ENCODE peak calls at places on chromosome 13, in nine cellular contexts. One of them, this sample, is unnamed.

GRCh38 chr13:102912599-102912998 is 66.8 kb downstream of the ERCC5 start:
- DNase-seq in A549: no peak
- DNase-seq in stimulated activated CD4-positive, alpha-beta T cell treated with anti-CD3 and anti-CD28 coated beads, Interleukin-1b, Interleukin-23, amount 100 ng/mL, for 24 hours: no peak
- DNase-seq in stimulated activated CD8-positive, alpha-beta memory T cell treated with anti-CD3 and anti-CD28 coated beads, Interleukin-2, amount 100 ng/mL, for 48 hours: no peak
- DNase-seq in cerebellum: no peak
- DNase-seq in EL: no peak
- DNase-seq in GM03348: no peak
- DNase-seq in AG10803: no peak
- DNase-seq in T-helper 2 cell: no peak
- DNase-seq in this sample: no peak

GRCh38 chr13:93927431-93927830 is 552.1 kb downstream of the DCT start:
- DNase-seq in A549: no peak
- DNase-seq in stimulated activated CD4-positive, alpha-beta T cell treated with anti-CD3 and anti-CD28 coated beads, Interleukin-1b, Interleukin-23, amount 100 ng/mL, for 24 hours: no peak
- DNase-seq in stimulated activated CD8-positive, alpha-beta memory T cell treated with anti-CD3 and anti-CD28 coated beads, Interleukin-2, amount 100 ng/mL, for 48 hours: no peak
- DNase-seq in cerebellum: no peak
- DNase-seq in EL: no peak
- DNase-seq in GM03348: no peak
- DNase-seq in AG10803: no peak
- DNase-seq in T-helper 2 cell: no peak
- DNase-seq in this sample: peak

GRCh38 chr13:78978381-78978998 is 319.5 kb upstream of the OBI1 start:
- DNase-seq in A549: peak
- DNase-seq in stimulated activated CD4-positive, alpha-beta T cell treated with anti-CD3 and anti-CD28 coated beads, Interleukin-1b, Interleukin-23, amount 100 ng/mL, for 24 hours: peak
- DNase-seq in stimulated activated CD8-positive, alpha-beta memory T cell treated with anti-CD3 and anti-CD28 coated beads, Interleukin-2, amount 100 ng/mL, for 48 hours: no peak
- DNase-seq in cerebellum: peak
- DNase-seq in EL: peak
- DNase-seq in GM03348: peak
- DNase-seq in AG10803: peak
- DNase-seq in T-helper 2 cell: no peak
- DNase-seq in this sample: peak

GRCh38 chr13:35140831-35141230 is 198.8 kb downstream of the NBEA start:
- DNase-seq in A549: no peak
- DNase-seq in stimulated activated CD4-positive, alpha-beta T cell treated with anti-CD3 and anti-CD28 coated beads, Interleukin-1b, Interleukin-23, amount 100 ng/mL, for 24 hours: no peak
- DNase-seq in stimulated activated CD8-positive, alpha-beta memory T cell treated with anti-CD3 and anti-CD28 coated beads, Interleukin-2, amount 100 ng/mL, for 48 hours: no peak
- DNase-seq in cerebellum: no peak
- DNase-seq in EL: no peak
- DNase-seq in GM03348: no peak
- DNase-seq in AG10803: peak
- DNase-seq in T-helper 2 cell: no peak
- DNase-seq in this sample: no peak

GRCh38 chr13:71867101-71867814 is at the start of gene DACH1:
- DNase-seq in A549: no peak
- DNase-seq in stimulated activated CD4-positive, alpha-beta T cell treated with anti-CD3 and anti-CD28 coated beads, Interleukin-1b, Interleukin-23, amount 100 ng/mL, for 24 hours: no peak
- DNase-seq in stimulated activated CD8-positive, alpha-beta memory T cell treated with anti-CD3 and anti-CD28 coated beads, Interleukin-2, amount 100 ng/mL, for 48 hours: no peak
- DNase-seq in cerebellum: no peak
- DNase-seq in EL: peak
- DNase-seq in GM03348: peak
- DNase-seq in AG10803: peak
- DNase-seq in T-helper 2 cell: no peak
- DNase-seq in this sample: peak

GRCh38 chr13:39268398-39268797 is 230.1 kb downstream of the NHLRC3 start:
- DNase-seq in A549: no peak
- DNase-seq in stimulated activated CD4-positive, alpha-beta T cell treated with anti-CD3 and anti-CD28 coated beads, Interleukin-1b, Interleukin-23, amount 100 ng/mL, for 24 hours: no peak
- DNase-seq in stimulated activated CD8-positive, alpha-beta memory T cell treated with anti-CD3 and anti-CD28 coated beads, Interleukin-2, amount 100 ng/mL, for 48 hours: no peak
- DNase-seq in cerebellum: no peak
- DNase-seq in EL: no peak
- DNase-seq in GM03348: no peak
- DNase-seq in AG10803: no peak
- DNase-seq in T-helper 2 cell: no peak
- DNase-seq in this sample: no peak

GRCh38 chr13:93227906-93228801 is 1.5 kb downstream of the GPC6 start:
- DNase-seq in A549: no peak
- DNase-seq in stimulated activated CD4-positive, alpha-beta T cell treated with anti-CD3 and anti-CD28 coated beads, Interleukin-1b, Interleukin-23, amount 100 ng/mL, for 24 hours: no peak
- DNase-seq in stimulated activated CD8-positive, alpha-beta memory T cell treated with anti-CD3 and anti-CD28 coated beads, Interleukin-2, amount 100 ng/mL, for 48 hours: no peak
- DNase-seq in cerebellum: no peak
- DNase-seq in EL: peak
- DNase-seq in GM03348: peak
- DNase-seq in AG10803: peak
- DNase-seq in T-helper 2 cell: no peak
- DNase-seq in this sample: no peak

GRCh38 chr13:53238241-53238640 is 209.6 kb downstream of the OLFM4 start:
- DNase-seq in A549: no peak
- DNase-seq in stimulated activated CD4-positive, alpha-beta T cell treated with anti-CD3 and anti-CD28 coated beads, Interleukin-1b, Interleukin-23, amount 100 ng/mL, for 24 hours: no peak
- DNase-seq in stimulated activated CD8-positive, alpha-beta memory T cell treated with anti-CD3 and anti-CD28 coated beads, Interleukin-2, amount 100 ng/mL, for 48 hours: no peak
- DNase-seq in cerebellum: peak
- DNase-seq in EL: no peak
- DNase-seq in GM03348: no peak
- DNase-seq in AG10803: no peak
- DNase-seq in T-helper 2 cell: no peak
- DNase-seq in this sample: no peak

GRCh38 chr13:98821372-98822237 is 69.1 kb upstream of the SLC15A1 start:
- DNase-seq in A549: no peak
- DNase-seq in stimulated activated CD4-positive, alpha-beta T cell treated with anti-CD3 and anti-CD28 coated beads, Interleukin-1b, Interleukin-23, amount 100 ng/mL, for 24 hours: no peak
- DNase-seq in stimulated activated CD8-positive, alpha-beta memory T cell treated with anti-CD3 and anti-CD28 coated beads, Interleukin-2, amount 100 ng/mL, for 48 hours: no peak
- DNase-seq in cerebellum: no peak
- DNase-seq in EL: no peak
- DNase-seq in GM03348: peak
- DNase-seq in AG10803: peak
- DNase-seq in T-helper 2 cell: no peak
- DNase-seq in this sample: no peak

GRCh38 chr13:61036715-61037114 is 378.9 kb downstream of the PCDH20 start:
- DNase-seq in A549: no peak
- DNase-seq in stimulated activated CD4-positive, alpha-beta T cell treated with anti-CD3 and anti-CD28 coated beads, Interleukin-1b, Interleukin-23, amount 100 ng/mL, for 24 hours: no peak
- DNase-seq in stimulated activated CD8-positive, alpha-beta memory T cell treated with anti-CD3 and anti-CD28 coated beads, Interleukin-2, amount 100 ng/mL, for 48 hours: no peak
- DNase-seq in cerebellum: no peak
- DNase-seq in EL: no peak
- DNase-seq in GM03348: no peak
- DNase-seq in AG10803: no peak
- DNase-seq in T-helper 2 cell: no peak
- DNase-seq in this sample: no peak

GRCh38 chr13:43307921-43308433 is 284.6 kb downstream of the DNAJC15 start:
- DNase-seq in A549: no peak
- DNase-seq in stimulated activated CD4-positive, alpha-beta T cell treated with anti-CD3 and anti-CD28 coated beads, Interleukin-1b, Interleukin-23, amount 100 ng/mL, for 24 hours: no peak
- DNase-seq in stimulated activated CD8-positive, alpha-beta memory T cell treated with anti-CD3 and anti-CD28 coated beads, Interleukin-2, amount 100 ng/mL, for 48 hours: no peak
- DNase-seq in cerebellum: no peak
- DNase-seq in EL: peak
- DNase-seq in GM03348: peak
- DNase-seq in AG10803: peak
- DNase-seq in T-helper 2 cell: no peak
- DNase-seq in this sample: peak

GRCh38 chr13:82294226-82294625 is 1588.0 kb downstream of the SLITRK1 start:
- DNase-seq in A549: no peak
- DNase-seq in stimulated activated CD4-positive, alpha-beta T cell treated with anti-CD3 and anti-CD28 coated beads, Interleukin-1b, Interleukin-23, amount 100 ng/mL, for 24 hours: no peak
- DNase-seq in stimulated activated CD8-positive, alpha-beta memory T cell treated with anti-CD3 and anti-CD28 coated beads, Interleukin-2, amount 100 ng/mL, for 48 hours: no peak
- DNase-seq in cerebellum: no peak
- DNase-seq in EL: no peak
- DNase-seq in GM03348: no peak
- DNase-seq in AG10803: no peak
- DNase-seq in T-helper 2 cell: no peak
- DNase-seq in this sample: no peak

GRCh38 chr13:80030491-80030890 is 310.4 kb downstream of the SPRY2 start:
- DNase-seq in A549: no peak
- DNase-seq in stimulated activated CD4-positive, alpha-beta T cell treated with anti-CD3 and anti-CD28 coated beads, Interleukin-1b, Interleukin-23, amount 100 ng/mL, for 24 hours: no peak
- DNase-seq in stimulated activated CD8-positive, alpha-beta memory T cell treated with anti-CD3 and anti-CD28 coated beads, Interleukin-2, amount 100 ng/mL, for 48 hours: no peak
- DNase-seq in cerebellum: no peak
- DNase-seq in EL: peak
- DNase-seq in GM03348: no peak
- DNase-seq in AG10803: peak
- DNase-seq in T-helper 2 cell: no peak
- DNase-seq in this sample: peak

GRCh38 chr13:50712469-50712868 is 131.0 kb downstream of the DLEU7 start:
- DNase-seq in A549: no peak
- DNase-seq in stimulated activated CD4-positive, alpha-beta T cell treated with anti-CD3 and anti-CD28 coated beads, Interleukin-1b, Interleukin-23, amount 100 ng/mL, for 24 hours: no peak
- DNase-seq in stimulated activated CD8-positive, alpha-beta memory T cell treated with anti-CD3 and anti-CD28 coated beads, Interleukin-2, amount 100 ng/mL, for 48 hours: no peak
- DNase-seq in cerebellum: peak
- DNase-seq in EL: no peak
- DNase-seq in GM03348: no peak
- DNase-seq in AG10803: peak
- DNase-seq in T-helper 2 cell: no peak
- DNase-seq in this sample: no peak

GRCh38 chr13:112027250-112027649 is 39.7 kb upstream of the SOX1 start:
- DNase-seq in A549: no peak
- DNase-seq in stimulated activated CD4-positive, alpha-beta T cell treated with anti-CD3 and anti-CD28 coated beads, Interleukin-1b, Interleukin-23, amount 100 ng/mL, for 24 hours: no peak
- DNase-seq in stimulated activated CD8-positive, alpha-beta memory T cell treated with anti-CD3 and anti-CD28 coated beads, Interleukin-2, amount 100 ng/mL, for 48 hours: no peak
- DNase-seq in cerebellum: no peak
- DNase-seq in EL: no peak
- DNase-seq in GM03348: no peak
- DNase-seq in AG10803: no peak
- DNase-seq in T-helper 2 cell: no peak
- DNase-seq in this sample: no peak

GRCh38 chr13:62483774-62484173 is 1068.1 kb upstream of the PCDH20 start:
- DNase-seq in A549: no peak
- DNase-seq in stimulated activated CD4-positive, alpha-beta T cell treated with anti-CD3 and anti-CD28 coated beads, Interleukin-1b, Interleukin-23, amount 100 ng/mL, for 24 hours: no peak
- DNase-seq in stimulated activated CD8-positive, alpha-beta memory T cell treated with anti-CD3 and anti-CD28 coated beads, Interleukin-2, amount 100 ng/mL, for 48 hours: no peak
- DNase-seq in cerebellum: no peak
- DNase-seq in EL: no peak
- DNase-seq in GM03348: no peak
- DNase-seq in AG10803: no peak
- DNase-seq in T-helper 2 cell: no peak
- DNase-seq in this sample: no peak

GRCh38 chr13:52428295-52428694 is 22.1 kb downstream of the VPS36 start:
- DNase-seq in A549: no peak
- DNase-seq in stimulated activated CD4-positive, alpha-beta T cell treated with anti-CD3 and anti-CD28 coated beads, Interleukin-1b, Interleukin-23, amount 100 ng/mL, for 24 hours: no peak
- DNase-seq in stimulated activated CD8-positive, alpha-beta memory T cell treated with anti-CD3 and anti-CD28 coated beads, Interleukin-2, amount 100 ng/mL, for 48 hours: no peak
- DNase-seq in cerebellum: no peak
- DNase-seq in EL: peak
- DNase-seq in GM03348: no peak
- DNase-seq in AG10803: no peak
- DNase-seq in T-helper 2 cell: no peak
- DNase-seq in this sample: no peak

GRCh38 chr13:113495494-113496251 is 5.2 kb upstream of the DCUN1D2 start:
- DNase-seq in A549: no peak
- DNase-seq in stimulated activated CD4-positive, alpha-beta T cell treated with anti-CD3 and anti-CD28 coated beads, Interleukin-1b, Interleukin-23, amount 100 ng/mL, for 24 hours: no peak
- DNase-seq in stimulated activated CD8-positive, alpha-beta memory T cell treated with anti-CD3 and anti-CD28 coated beads, Interleukin-2, amount 100 ng/mL, for 48 hours: no peak
- DNase-seq in cerebellum: no peak
- DNase-seq in EL: no peak
- DNase-seq in GM03348: no peak
- DNase-seq in AG10803: no peak
- DNase-seq in T-helper 2 cell: no peak
- DNase-seq in this sample: no peak

GRCh38 chr13:30713133-30713532 is 22.2 kb upstream of the ALOX5AP start:
- DNase-seq in A549: no peak
- DNase-seq in stimulated activated CD4-positive, alpha-beta T cell treated with anti-CD3 and anti-CD28 coated beads, Interleukin-1b, Interleukin-23, amount 100 ng/mL, for 24 hours: no peak
- DNase-seq in stimulated activated CD8-positive, alpha-beta memory T cell treated with anti-CD3 and anti-CD28 coated beads, Interleukin-2, amount 100 ng/mL, for 48 hours: no peak
- DNase-seq in cerebellum: no peak
- DNase-seq in EL: peak
- DNase-seq in GM03348: no peak
- DNase-seq in AG10803: peak
- DNase-seq in T-helper 2 cell: no peak
- DNase-seq in this sample: peak

GRCh38 chr13:113209336-113209879 is at the start of gene CUL4A:
- DNase-seq in A549: peak
- DNase-seq in stimulated activated CD4-positive, alpha-beta T cell treated with anti-CD3 and anti-CD28 coated beads, Interleukin-1b, Interleukin-23, amount 100 ng/mL, for 24 hours: peak
- DNase-seq in stimulated activated CD8-positive, alpha-beta memory T cell treated with anti-CD3 and anti-CD28 coated beads, Interleukin-2, amount 100 ng/mL, for 48 hours: peak
- DNase-seq in cerebellum: peak
- DNase-seq in EL: peak
- DNase-seq in GM03348: peak
- DNase-seq in AG10803: peak
- DNase-seq in T-helper 2 cell: peak
- DNase-seq in this sample: peak

GRCh38 chr13:107573184-107573583 is 642.2 kb downstream of the LIG4 start:
- DNase-seq in A549: no peak
- DNase-seq in stimulated activated CD4-positive, alpha-beta T cell treated with anti-CD3 and anti-CD28 coated beads, Interleukin-1b, Interleukin-23, amount 100 ng/mL, for 24 hours: no peak
- DNase-seq in stimulated activated CD8-positive, alpha-beta memory T cell treated with anti-CD3 and anti-CD28 coated beads, Interleukin-2, amount 100 ng/mL, for 48 hours: no peak
- DNase-seq in cerebellum: no peak
- DNase-seq in EL: no peak
- DNase-seq in GM03348: no peak
- DNase-seq in AG10803: no peak
- DNase-seq in T-helper 2 cell: no peak
- DNase-seq in this sample: no peak

GRCh38 chr13:41061914-41062837 is 867 bp downstream of the WBP4 start:
- DNase-seq in A549: peak
- DNase-seq in stimulated activated CD4-positive, alpha-beta T cell treated with anti-CD3 and anti-CD28 coated beads, Interleukin-1b, Interleukin-23, amount 100 ng/mL, for 24 hours: no peak
- DNase-seq in stimulated activated CD8-positive, alpha-beta memory T cell treated with anti-CD3 and anti-CD28 coated beads, Interleukin-2, amount 100 ng/mL, for 48 hours: no peak
- DNase-seq in cerebellum: peak
- DNase-seq in EL: peak
- DNase-seq in GM03348: peak
- DNase-seq in AG10803: peak
- DNase-seq in T-helper 2 cell: no peak
- DNase-seq in this sample: peak

This sample was measured in MV-4-11.